ENCODE peak calls at places on chromosomes 11 and 22, in four cellular contexts. E, U, L and T are unnamed samples.

GRCh38 chr11:64165482-64165841 is 451 bp downstream of the MACROD1 start:
- DNase-seq in E (no peak), U (no peak), L (no peak), T (no peak)

GRCh38 chr11:10688401-10688800 is 5.2 kb downstream of the IRAG1 start:
- DNase-seq in E (no peak), U (no peak), L (no peak), T (no peak)

GRCh38 chr11:125433454-125434121 is 62.5 kb downstream of the FEZ1 start:
- DNase-seq in E (no peak), U (peak), L (no peak), T (no peak)

GRCh38 chr11:20479399-20479974 is 92.0 kb downstream of the PRMT3 start:
- DNase-seq in E (no peak), U (no peak), L (no peak), T (no peak)

GRCh38 chr22:25395468-25395867 is 169.0 kb upstream of the GRK3 start:
- DNase-seq in E (no peak), U (no peak), L (no peak), T (no peak)

GRCh38 chr11:122101625-122102291 is 14.3 kb downstream of the BLID start:
- DNase-seq in E (no peak), U (no peak), L (no peak), T (no peak)

GRCh38 chr11:86923993-86924766 is 31.0 kb downstream of the FZD4 start:
- DNase-seq in E (no peak), U (no peak), L (no peak), T (no peak)

GRCh38 chr22:37163618-37164534 is 14.2 kb upstream of the IL2RB start:
- DNase-seq in E (peak), U (no peak), L (peak), T (peak)

GRCh38 chr22:30889996-30890480 is 78.5 kb downstream of the MORC2 start:
- DNase-seq in E (no peak), U (no peak), L (no peak), T (no peak)